ENCODE peak calls at places on chromosomes 2 and 18, in nine cellular contexts. J is Peyer's patch; L is vagina; C is naive thymus-derived CD4-positive, alpha-beta T cell; K is LoVo; V is MCF 10A; X is HEK293T; T is brain microvascular endothelial cell; B is aorta. S is an unnamed sample.

GRCh38 chr18:76494541-76495403 is at the start of gene ZNF516:
- DNase-seq in L (no peak), B (peak), X (no peak), K (no peak), V (peak), C (peak), J (peak), T (no peak), S (peak)

GRCh38 chr2:109279243-109279860 is 150.3 kb downstream of the SH3RF3 start:
- DNase-seq in L (no peak), C (no peak), B (no peak), X (no peak), J (no peak), K (no peak), V (peak), T (no peak), S (no peak)

GRCh38 chr18:47484068-47484467 is 232.6 kb upstream of the SKOR2 start:
- DNase-seq in C (no peak), X (no peak), J (no peak), B (no peak), T (no peak), K (no peak), L (no peak), V (no peak), S (no peak)

GRCh38 chr2:130869441-130870160 is 32.9 kb downstream of the ARHGEF4 start:
- DNase-seq in K (no peak), B (peak), T (no peak), L (no peak), C (no peak), X (no peak), J (no peak), V (no peak), S (no peak)

GRCh38 chr2:20190862-20191713 is 33.8 kb downstream of the SDC1 start:
- DNase-seq in V (peak), K (peak), T (no peak), B (no peak), C (no peak), J (no peak), X (no peak), L (no peak), S (no peak)

GRCh38 chr18:27843783-27844415 is 333.0 kb downstream of the CDH2 start:
- DNase-seq in T (peak), B (no peak), V (peak), C (no peak), L (no peak), K (peak), J (no peak), X (no peak), S (no peak)

GRCh38 chr18:55588876-55589595 is 1.0 kb upstream of the TCF4 start:
- DNase-seq in V (peak), C (no peak), J (no peak), L (no peak), K (no peak), T (no peak), X (no peak), B (no peak), S (no peak)

GRCh38 chr18:67864677-67865340 is 348.3 kb upstream of the DSEL start:
- DNase-seq in X (no peak), L (no peak), K (no peak), J (no peak), V (peak), B (no peak), C (no peak), T (peak), S (no peak)

GRCh38 chr2:24048662-24049484 is 668 bp upstream of the FKBP1B start:
- DNase-seq in K (no peak), V (peak), T (no peak), X (no peak), L (no peak), B (no peak), C (no peak), J (no peak), S (no peak)

GRCh38 chr2:109341363-109341762 is 212.4 kb downstream of the SH3RF3 start:
- DNase-seq in C (no peak), J (no peak), B (no peak), T (no peak), X (no peak), L (no peak), K (no peak), V (peak), S (no peak)

GRCh38 chr2:37189452-37190153 is 1.1 kb upstream of the SULT6B1 start:
- DNase-seq in T (peak), B (no peak), V (peak), X (no peak), L (no peak), J (no peak), K (peak), C (no peak), S (peak)

GRCh38 chr2:73289304-73289703 is 4.0 kb downstream of the EGR4 start:
- DNase-seq in C (no peak), J (no peak), L (no peak), B (no peak), V (no peak), X (no peak), K (no peak), T (no peak), S (no peak)

GRCh38 chr2:27831279-27832050 is 58.7 kb downstream of the RBKS start:
- DNase-seq in C (no peak), B (no peak), X (no peak), J (no peak), L (no peak), K (no peak), T (no peak), V (peak), S (no peak)

GRCh38 chr2:71882949-71883472 is 264.7 kb downstream of the CYP26B1 start:
- DNase-seq in V (peak), T (peak), K (peak), C (no peak), X (no peak), L (peak), B (peak), J (no peak), S (no peak)

GRCh38 chr2:214395040-214395439 is 15.8 kb upstream of the VWC2L start:
- DNase-seq in B (no peak), V (peak), X (no peak), T (no peak), J (no peak), L (no peak), K (no peak), C (no peak), S (no peak)

GRCh38 chr2:151782378-151783132 is 45.7 kb downstream of the ARL5A start:
- DNase-seq in X (no peak), L (no peak), J (no peak), B (no peak), V (no peak), K (no peak), T (no peak), C (no peak), S (no peak)

GRCh38 chr2:143169105-143169504 is 39.9 kb downstream of the ARHGAP15 start:
- DNase-seq in B (no peak), C (no peak), V (no peak), J (no peak), T (no peak), L (no peak), K (no peak), X (no peak), S (no peak)

GRCh38 chr18:46250084-46250811 is 146.1 kb downstream of the HAUS1 start:
- DNase-seq in V (peak), X (no peak), J (no peak), B (no peak), C (peak), K (peak), T (peak), L (no peak), S (no peak)

GRCh38 chr2:75800456-75800855 is 89.7 kb upstream of the GCFC2 start:
- DNase-seq in K (no peak), C (no peak), B (no peak), J (no peak), X (no peak), V (no peak), L (no peak), T (no peak), S (no peak)

GRCh38 chr18:48679236-48679635 is 140.4 kb downstream of the CTIF start:
- DNase-seq in T (no peak), X (no peak), K (no peak), J (peak), L (no peak), C (no peak), B (peak), V (no peak), S (no peak)

GRCh38 chr2:127175821-127176354 is 44.2 kb downstream of the CYP27C1 start:
- DNase-seq in X (no peak), C (no peak), J (no peak), V (no peak), L (no peak), T (no peak), B (no peak), K (no peak), S (no peak)

GRCh38 chr2:125364181-125364806 is 1291.7 kb upstream of the GYPC start:
- DNase-seq in L (no peak), C (no peak), J (no peak), B (no peak), V (no peak), K (no peak), X (no peak), T (no peak), S (no peak)

GRCh38 chr2:217777906-217778305 is 224.9 kb downstream of the TNS1 start:
- DNase-seq in C (no peak), V (no peak), T (no peak), J (no peak), K (no peak), L (no peak), X (no peak), B (no peak), S (no peak)

S was measured in WTC11.